ENCODE peak calls at places on chromosomes 7 and 10, in seven cellular contexts. L, H, T, I, G, D and X are unnamed samples.
A peak's percentile ranks its signal among the peaks of the same experiment; 100 is the strongest.

GRCh38 chr10:60089095-60089494 is 182.7 kb upstream of the CCDC6 start:
- DNase-seq in L (no peak), H (no peak), T (no peak), I (no peak), G (no peak), D (no peak), X (no peak)

GRCh38 chr7:142711722-142712616 is 37.3 kb upstream of the PRSS1 start:
- DNase-seq in L (no peak), H (no peak), T (no peak), I (no peak), G (no peak), D (no peak), X (no peak)

GRCh38 chr7:55538538-55538937 is 33.8 kb downstream of the VOPP1 start:
- DNase-seq in L (no peak), H (no peak), T (no peak), I (no peak), G (no peak), D (no peak), X (no peak)

GRCh38 chr7:17301491-17302101 is 3.1 kb downstream of the AHR start:
- DNase-seq in L (peak; percentile 58), H (no peak), T (peak; percentile 47), I (no peak), G (no peak), D (no peak), X (no peak)

GRCh38 chr7:103499976-103500375 is 54.0 kb upstream of the SLC26A5 start:
- DNase-seq in L (no peak), H (no peak), T (no peak), I (no peak), G (no peak), D (no peak), X (no peak)

GRCh38 chr10:79258894-79259293 is 88.4 kb upstream of the PPIF start:
- DNase-seq in L (no peak), H (no peak), T (no peak), I (no peak), G (no peak), D (no peak), X (no peak)

GRCh38 chr7:146966274-146966673 is 849.7 kb downstream of the CNTNAP2 start:
- DNase-seq in L (no peak), H (no peak), T (no peak), I (no peak), G (no peak), D (no peak), X (no peak)

GRCh38 chr7:14908697-14909096 is 6.1 kb upstream of the DGKB start:
- DNase-seq in L (no peak), H (no peak), T (no peak), I (no peak), G (no peak), D (no peak), X (no peak)

GRCh38 chr7:44197487-44197886 is 3.3 kb upstream of the YKT6 start:
- DNase-seq in L (no peak), H (no peak), T (no peak), I (no peak), G (no peak), D (peak; percentile 1), X (no peak)

GRCh38 chr10:7533657-7534479 is 123.0 kb upstream of the SFMBT2 start:
- DNase-seq in L (no peak), H (no peak), T (no peak), I (no peak), G (no peak), D (no peak), X (no peak)

GRCh38 chr7:33109758-33110238 is 594 bp upstream of the RP9 start:
- DNase-seq in L (no peak), H (no peak), T (no peak), I (no peak), G (no peak), D (no peak), X (no peak)

GRCh38 chr10:126736737-126737136 is 66.2 kb upstream of the C10orf90 start:
- DNase-seq in L (no peak), H (no peak), T (no peak), I (no peak), G (no peak), D (no peak), X (no peak)

GRCh38 chr7:1223196-1224092 is 9.2 kb upstream of the UNCX start:
- DNase-seq in L (no peak), H (no peak), T (no peak), I (no peak), G (peak; percentile 33), D (no peak), X (no peak)

GRCh38 chr10:57960406-57960805 is 307.3 kb downstream of the IPMK start:
- DNase-seq in L (no peak), H (no peak), T (no peak), I (no peak), G (no peak), D (no peak), X (no peak)

GRCh38 chr10:115094605-115095004 is 1.4 kb downstream of the ATRNL1 start:
- DNase-seq in L (no peak), H (no peak), T (no peak), I (no peak), G (no peak), D (no peak), X (no peak)

GRCh38 chr7:116576350-116577319 is 51.8 kb downstream of the CAV1 start:
- DNase-seq in L (no peak), H (no peak), T (no peak), I (peak; percentile 70), G (no peak), D (no peak), X (peak; percentile 65)

GRCh38 chr7:10797157-10797556 is 176.5 kb upstream of the PHF14 start:
- DNase-seq in L (no peak), H (no peak), T (no peak), I (no peak), G (no peak), D (no peak), X (no peak)

GRCh38 chr7:11570205-11570604 is 261.8 kb downstream of the THSD7A start:
- DNase-seq in L (no peak), H (no peak), T (no peak), I (no peak), G (no peak), D (no peak), X (no peak)

GRCh38 chr7:121288894-121289293 is 39.9 kb upstream of the WNT16 start:
- DNase-seq in L (no peak), H (no peak), T (no peak), I (no peak), G (no peak), D (no peak), X (no peak)

GRCh38 chr10:8056891-8057331 is 2.4 kb downstream of the GATA3 start:
- DNase-seq in L (no peak), H (peak; percentile 32), T (no peak), I (no peak), G (no peak), D (no peak), X (no peak)

GRCh38 chr7:107643938-107644703 is 16.5 kb upstream of the SLC26A4 start:
- DNase-seq in L (no peak), H (no peak), T (no peak), I (no peak), G (no peak), D (no peak), X (no peak)

GRCh38 chr7:107638594-107638993 is 22.0 kb upstream of the SLC26A4 start:
- DNase-seq in L (no peak), H (peak; percentile 75), T (no peak), I (no peak), G (no peak), D (no peak), X (no peak)

GRCh38 chr7:107644704-107645083 is 15.9 kb upstream of the SLC26A4 start:
- DNase-seq in L (no peak), H (no peak), T (no peak), I (no peak), G (no peak), D (no peak), X (no peak)

GRCh38 chr7:107643407-107643806 is 17.2 kb upstream of the SLC26A4 start:
- DNase-seq in L (no peak), H (no peak), T (no peak), I (no peak), G (no peak), D (no peak), X (no peak)
- TF ChIP-seq CTCF in L (no peak), H (no peak), T (no peak), I (no peak), G (no peak), D (no peak), X (no peak)

DNA sequence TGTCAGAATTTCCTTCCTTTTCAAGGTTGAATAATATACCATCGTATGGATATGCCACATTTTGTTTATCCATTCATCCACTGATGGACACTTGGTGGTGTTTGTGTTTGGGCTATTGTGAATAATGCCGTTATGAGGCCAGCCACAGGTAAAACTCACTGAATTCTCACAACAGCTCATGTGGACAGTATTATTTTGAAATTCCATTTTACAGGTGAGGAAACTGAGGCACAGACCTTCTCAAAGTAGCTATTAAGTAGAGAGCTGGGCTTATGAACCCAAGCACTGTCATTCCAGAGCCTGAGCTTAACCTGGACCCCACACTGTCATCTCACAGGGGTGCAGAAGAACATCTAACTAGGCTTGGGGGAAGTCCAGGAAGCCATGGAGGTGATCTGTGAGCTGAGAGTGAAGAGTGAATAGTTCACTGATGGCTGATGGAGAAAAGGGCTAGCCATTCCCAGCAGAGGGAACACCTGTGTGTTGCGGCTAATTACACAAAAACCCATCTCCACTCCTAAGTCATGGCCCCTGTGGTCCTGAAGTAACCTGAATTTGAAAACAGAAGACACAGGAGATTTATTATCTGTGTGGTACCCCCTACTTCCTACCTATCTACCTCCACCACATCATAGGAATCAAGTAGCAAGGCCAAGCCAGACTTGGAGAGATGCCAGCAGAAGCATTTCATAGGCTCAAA is 8.7 kb downstream of the INMT start:
- DNase-seq in L (no peak), H (no peak), T (no peak), I (peak; percentile 67), G (no peak), D (no peak), X (peak; percentile 69)
- H3K4me1 ChIP-seq in L (no peaks in the 10 kb centered on the region), H (peaks cover 12% of the 10 kb centered on the region), T (peaks cover 5% of the 10 kb centered on the region), I (peaks cover 61% of the 10 kb centered on the region), G (peaks cover 16% of the 10 kb centered on the region), D (peaks cover 56% of the 10 kb centered on the region), X (peaks cover 47% of the 10 kb centered on the region)

DNA sequence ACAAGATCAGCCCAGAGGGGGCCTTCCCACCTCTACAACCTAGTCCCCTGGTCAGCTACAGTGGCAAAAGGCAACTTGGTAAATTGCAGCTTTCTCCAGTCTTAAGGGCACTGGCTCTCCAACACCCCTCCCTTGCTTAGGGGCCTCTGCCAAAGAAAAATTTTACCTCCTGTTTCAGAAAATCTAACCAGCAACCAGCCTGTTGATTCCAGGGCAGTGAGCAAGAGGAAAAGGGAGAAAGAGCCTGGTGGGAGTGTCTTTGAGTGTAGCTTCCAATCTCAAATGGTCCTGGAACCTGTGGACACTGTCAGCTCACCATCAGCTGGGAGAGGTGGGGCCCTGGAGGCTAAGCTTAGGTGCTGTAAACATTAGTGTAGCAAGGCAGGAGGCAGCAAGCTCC is 22.9 kb downstream of the ACTR1A start:
- DNase-seq in L (no peak), H (no peak), T (no peak), I (no peak), G (peak; percentile 8), D (no peak), X (no peak)
- H3K27ac ChIP-seq in L (no peak overlapping the region), H (no peak overlapping the region), T (no peak overlapping the region), I (no peak overlapping the region), G (peak overlapping the region; percentile 23), D (no peak overlapping the region), X (no peak overlapping the region)

GRCh38 chr10:69222157-69223027 is 2.3 kb downstream of the HKDC1 start:
- DNase-seq in L (peak; percentile 62), H (peak; percentile 88), T (no peak), I (no peak), G (no peak), D (no peak), X (no peak)
- TF ChIP-seq CTCF in L (peak; percentile 40), H (peak; percentile 82), T (peak; percentile 66), I (peak; percentile 55), G (peak; percentile 77), D (peak; percentile 76), X (peak; percentile 47)